ENCODE peak calls at places on chromosomes 12 and 14, in seven cellular contexts. P is stomach; L is CD8-positive, alpha-beta T cell; A is left ventricle myocardium inferior; N is cardiac muscle cell; H is upper lobe of left lung; Q is tibial artery. J is an unnamed sample.

GRCh38 chr14:100383727-100384158 is 60.6 kb downstream of the SLC25A47 start:
- DNase-seq in P (peak), L (peak), A (peak), N (peak), H (peak), Q (peak), J (peak)

GRCh38 chr12:44654641-44655625 is 221.2 kb downstream of the NELL2 start:
- DNase-seq in P (no peak), L (no peak), A (no peak), N (no peak), H (no peak), Q (no peak), J (no peak)

GRCh38 chr12:92002195-92002649 is 143.4 kb downstream of the BTG1 start:
- DNase-seq in P (no peak), L (no peak), A (no peak), N (no peak), H (no peak), Q (no peak), J (no peak)

GRCh38 chr14:88546621-88547385 is 8.0 kb downstream of the PTPN21 start:
- DNase-seq in P (no peak), L (no peak), A (no peak), N (no peak), H (no peak), Q (no peak), J (no peak)

GRCh38 chr12:68425998-68426397 is 93.8 kb upstream of the MDM1 start:
- DNase-seq in P (no peak), L (no peak), A (no peak), N (peak), H (no peak), Q (no peak), J (no peak)

GRCh38 chr14:58078068-58078467 is 73.9 kb downstream of the ARMH4 start:
- DNase-seq in P (no peak), L (no peak), A (no peak), N (peak), H (no peak), Q (no peak), J (peak)

GRCh38 chr14:88323086-88323519 is at the start of gene KCNK10:
- DNase-seq in P (no peak), L (no peak), A (no peak), N (peak), H (no peak), Q (no peak), J (no peak)

GRCh38 chr14:95943699-95944098 is 67.1 kb downstream of the TUNAR start:
- DNase-seq in P (no peak), L (no peak), A (no peak), N (no peak), H (no peak), Q (no peak), J (no peak)

GRCh38 chr14:99677231-99677891 is 6.7 kb upstream of the CYP46A1 start:
- DNase-seq in P (no peak), L (no peak), A (no peak), N (peak), H (peak), Q (no peak), J (no peak)

GRCh38 chr12:24948816-24949722 is at the start of gene BCAT1:
- DNase-seq in P (peak), L (peak), A (peak), N (peak), H (peak), Q (peak), J (no peak)

GRCh38 chr12:121626853-121627623 is 708 bp downstream of the ORAI1 start:
- DNase-seq in P (peak), L (peak), A (peak), N (peak), H (peak), Q (peak), J (peak)

GRCh38 chr12:9134981-9135628 is 19.4 kb upstream of the A2M start:
- DNase-seq in P (no peak), L (no peak), A (no peak), N (no peak), H (peak), Q (no peak), J (no peak)

GRCh38 chr12:32084017-32084688 is 22.5 kb upstream of the BICD1 start:
- DNase-seq in P (no peak), L (no peak), A (no peak), N (no peak), H (no peak), Q (no peak), J (no peak)

GRCh38 chr12:110853856-110854255 is 7.1 kb downstream of the CCDC63 start:
- DNase-seq in P (no peak), L (no peak), A (no peak), N (peak), H (no peak), Q (no peak), J (no peak)

GRCh38 chr14:69612014-69612758 is 790 bp downstream of the SUSD6 start:
- DNase-seq in P (no peak), L (peak), A (peak), N (peak), H (no peak), Q (no peak), J (peak)

GRCh38 chr12:6230321-6231110 is 30.3 kb downstream of the CD9 start:
- DNase-seq in P (peak), L (peak), A (peak), N (peak), H (no peak), Q (peak), J (no peak)

GRCh38 chr14:89359477-89360222 is 57.4 kb downstream of the FOXN3 start:
- DNase-seq in P (no peak), L (no peak), A (no peak), N (no peak), H (no peak), Q (peak), J (no peak)

GRCh38 chr14:38592764-38593442 is 337.0 kb upstream of the CLEC14A start:
- DNase-seq in P (no peak), L (no peak), A (no peak), N (no peak), H (no peak), Q (no peak), J (no peak)

GRCh38 chr12:116958402-116959197 is 47.9 kb downstream of the FBXW8 start:
- DNase-seq in P (no peak), L (no peak), A (no peak), N (no peak), H (no peak), Q (no peak), J (no peak)

GRCh38 chr12:116954700-116955381 is 44.1 kb downstream of the FBXW8 start:
- DNase-seq in P (peak), L (no peak), A (peak), N (no peak), H (no peak), Q (peak), J (no peak)

GRCh38 chr12:116959845-116960514 is 49.2 kb downstream of the FBXW8 start:
- DNase-seq in P (no peak), L (no peak), A (no peak), N (no peak), H (no peak), Q (no peak), J (no peak)

GRCh38 chr12:116959198-116959460 is 48.4 kb downstream of the FBXW8 start:
- DNase-seq in P (no peak), L (no peak), A (no peak), N (no peak), H (no peak), Q (no peak), J (no peak)

GRCh38 chr12:116955382-116956021 is 44.8 kb downstream of the FBXW8 start:
- DNase-seq in P (peak), L (peak), A (no peak), N (peak), H (no peak), Q (no peak), J (peak)
- TF ChIP-seq CTCF in P (no peak), L (no peak), A (no peak), N (no peak), H (no peak), Q (no peak), J (no peak)

GRCh38 chr12:53539526-53539925 is 32.2 kb upstream of the NPFF start:
- DNase-seq in P (no peak), L (no peak), A (no peak), N (no peak), H (no peak), Q (no peak), J (no peak)
- H3K27ac ChIP-seq in P (peak), L (no peak), A (peak), N (no peak), H (no peak), Q (no peak), J (no peak)

GRCh38 chr12:124679047-124679446 is 111.6 kb upstream of the NCOR2 start:
- DNase-seq in P (no peak), L (no peak), A (no peak), N (no peak), H (no peak), Q (no peak), J (no peak)

GRCh38 chr12:124679533-124680371 is 112.3 kb upstream of the NCOR2 start:
- DNase-seq in P (peak), L (no peak), A (peak), N (no peak), H (peak), Q (peak), J (no peak)

GRCh38 chr12:124682425-124683329 is 115.3 kb upstream of the NCOR2 start:
- DNase-seq in P (no peak), L (no peak), A (no peak), N (no peak), H (peak), Q (no peak), J (no peak)

GRCh38 chr12:124681779-124682391 is 114.5 kb upstream of the NCOR2 start:
- DNase-seq in P (no peak), L (no peak), A (peak), N (peak), H (no peak), Q (peak), J (no peak)

GRCh38 chr12:124680863-124681778 is 113.7 kb upstream of the NCOR2 start:
- DNase-seq in P (no peak), L (no peak), A (peak), N (peak), H (peak), Q (peak), J (peak)
- TF ChIP-seq CTCF in P (peak), L (no peak), A (peak), N (peak), H (no peak), Q (peak), J (peak)

DNA sequence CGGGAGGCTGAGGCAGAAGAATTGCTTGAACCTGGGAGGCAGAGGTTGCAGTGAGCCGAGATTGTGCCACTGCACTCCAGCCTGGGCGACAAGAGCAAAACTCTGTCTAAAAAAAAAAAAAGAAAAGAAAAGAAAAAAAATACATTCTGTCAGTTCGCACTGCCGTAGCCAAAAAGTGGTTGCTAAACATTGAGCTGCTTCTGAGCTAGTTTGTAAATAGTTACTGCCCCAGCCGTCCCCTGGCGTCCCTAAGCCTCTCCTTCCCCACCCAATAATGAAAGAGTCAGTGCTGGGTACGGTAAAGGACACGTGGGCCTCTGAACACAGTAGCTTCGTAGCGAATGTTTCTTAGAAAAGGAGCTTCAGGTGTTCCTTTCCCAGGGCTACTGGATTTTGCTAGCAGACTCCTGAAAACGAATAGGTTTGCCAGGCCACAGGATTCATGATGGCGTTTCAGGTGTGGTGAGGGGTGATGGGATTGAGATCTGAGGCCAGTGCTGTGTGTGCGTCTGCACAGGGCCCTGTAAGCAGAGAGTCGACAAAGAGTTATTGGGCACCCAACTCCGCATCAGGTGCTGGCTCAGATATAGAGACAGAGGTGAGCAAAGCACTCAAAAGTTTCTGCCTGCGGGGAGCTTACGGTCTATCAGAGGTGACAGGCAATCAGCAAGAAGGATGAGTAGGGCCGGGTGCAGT is 94.1 kb downstream of the LGMN start:
- DNase-seq in P (no peak), L (no peak), A (no peak), N (no peak), H (no peak), Q (no peak), J (no peak)
- H3K27ac ChIP-seq in P (peak), L (peak), A (no peak), N (no peak), H (peak), Q (no peak), J (no peak)

GRCh38 chr14:56172074-56172473 is 53.9 kb downstream of the PELI2 start:
- DNase-seq in P (no peak), L (no peak), A (no peak), N (no peak), H (peak), Q (no peak), J (no peak)

GRCh38 chr14:56172571-56172971 is 54.4 kb downstream of the PELI2 start:
- DNase-seq in P (no peak), L (no peak), A (no peak), N (peak), H (no peak), Q (no peak), J (peak)

GRCh38 chr14:56170028-56170427 is 51.8 kb downstream of the PELI2 start:
- DNase-seq in P (no peak), L (no peak), A (no peak), N (peak), H (no peak), Q (no peak), J (no peak)

GRCh38 chr14:56170877-56171422 is 52.7 kb downstream of the PELI2 start:
- DNase-seq in P (no peak), L (no peak), A (no peak), N (no peak), H (no peak), Q (no peak), J (no peak)

GRCh38 chr14:56168007-56168616 is 49.9 kb downstream of the PELI2 start:
- DNase-seq in P (no peak), L (no peak), A (no peak), N (no peak), H (no peak), Q (no peak), J (no peak)
- TF ChIP-seq CTCF in P (no peak), L (no peak), A (no peak), N (no peak), H (no peak), Q (no peak), J (no peak)

GRCh38 chr12:93783827-93784226 is 106.7 kb downstream of the CRADD start:
- DNase-seq in P (no peak), L (peak), A (no peak), N (no peak), H (no peak), Q (no peak), J (no peak)
- H3K27ac ChIP-seq in P (peak), L (no peak), A (peak), N (peak), H (peak), Q (peak), J (peak)